ENCODE peak calls at places on chromosome 17, in five cellular contexts. H is A549, A is sigmoid colon, I is heart left ventricle, J is GM12892. C is an unnamed sample.

GRCh38 chr17:75404223-75404738 is 1.2 kb downstream of the GRB2 start:
- DNase-seq in H (peak), I (peak), A (peak), J (no peak), C (peak)

GRCh38 chr17:2087597-2088211 is 32.8 kb downstream of the HIC1 start:
- DNase-seq in A (peak), H (no peak), I (peak), J (no peak), C (no peak)

GRCh38 chr17:27600471-27600870 is 30.5 kb upstream of the LGALS9 start:
- DNase-seq in H (no peak), J (no peak), A (no peak), I (no peak), C (no peak)

GRCh38 chr17:6548034-6548433 is 8.3 kb downstream of the PITPNM3 start:
- DNase-seq in J (no peak), H (no peak), I (no peak), A (no peak), C (no peak)

GRCh38 chr17:74775409-74776043 is 619 bp downstream of the NAT9 start:
- DNase-seq in I (no peak), J (no peak), A (no peak), H (no peak), C (no peak)

GRCh38 chr17:70320642-70321345 is 151.5 kb downstream of the KCNJ2 start:
- DNase-seq in A (no peak), J (no peak), H (no peak), I (no peak), C (no peak)

GRCh38 chr17:8365143-8365542 is 11.4 kb downstream of the KRABD2 start:
- DNase-seq in J (no peak), A (no peak), I (no peak), H (no peak), C (peak)

GRCh38 chr17:74870512-74870911 is 2.3 kb downstream of the FDXR start:
- DNase-seq in J (no peak), H (no peak), A (no peak), I (no peak), C (no peak)

GRCh38 chr17:52604105-52604504 is 445.6 kb upstream of the CA10 start:
- DNase-seq in A (no peak), H (no peak), J (no peak), I (no peak), C (no peak)

GRCh38 chr17:82551779-82552457 is 32.4 kb downstream of the FOXK2 start:
- DNase-seq in I (peak), J (peak), A (peak), H (peak), C (peak)

GRCh38 chr17:50290074-50290702 is 15.9 kb downstream of the TMEM92 start:
- DNase-seq in A (peak), I (peak), H (peak), J (no peak), C (peak)

GRCh38 chr17:69175812-69176517 is 34.3 kb upstream of the ABCA6 start:
- DNase-seq in H (peak), A (no peak), J (no peak), I (no peak), C (no peak)

GRCh38 chr17:50871369-50871768 is 5.2 kb upstream of the TOB1 start:
- DNase-seq in A (no peak), J (no peak), I (no peak), H (no peak), C (no peak)

GRCh38 chr17:31819578-31819977 is 39.5 kb downstream of the COPRS start:
- DNase-seq in A (no peak), I (no peak), H (no peak), J (no peak), C (no peak)

GRCh38 chr17:10162034-10162433 is 36.4 kb downstream of the GAS7 start:
- DNase-seq in J (no peak), A (no peak), I (no peak), H (no peak), C (no peak)

GRCh38 chr17:82384730-82385429 is 13.3 kb downstream of the UTS2R start:
- DNase-seq in A (no peak), H (peak), I (peak), J (no peak), C (peak)

GRCh38 chr17:19421926-19422325 is 10.9 kb downstream of the RNF112 start:
- DNase-seq in H (no peak), A (no peak), J (no peak), I (no peak), C (no peak)

GRCh38 chr17:48429638-48430586 is at the start of gene SKAP1:
- DNase-seq in H (no peak), I (no peak), J (peak), A (no peak), C (no peak)

GRCh38 chr17:73286863-73287296 is 24.9 kb downstream of the CDC42EP4 start:
- DNase-seq in A (no peak), I (no peak), J (no peak), H (no peak), C (no peak)

GRCh38 chr17:36856921-36857381 is 80.3 kb upstream of the LHX1 start:
- DNase-seq in I (no peak), H (no peak), J (no peak), A (no peak), C (no peak)

GRCh38 chr17:49523706-49524472 is 28.8 kb downstream of the NGFR start:
- DNase-seq in I (no peak), A (no peak), J (peak), H (no peak), C (peak)

GRCh38 chr17:3688852-3689261 is 7.1 kb downstream of the P2RX5 start:
- DNase-seq in A (no peak), J (no peak), H (no peak), I (no peak), C (no peak)

GRCh38 chr17:77756846-77757610 is 201.5 kb upstream of the TNRC6C start:
- DNase-seq in J (no peak), H (no peak), I (no peak), A (peak), C (no peak)

GRCh38 chr17:62871291-62871690 is 63.2 kb upstream of the MARCHF10 start:
- DNase-seq in J (no peak), H (no peak), A (no peak), I (no peak), C (no peak)

GRCh38 chr17:33115351-33115750 is 123.7 kb downstream of the SPACA3 start:
- DNase-seq in A (no peak), J (no peak), I (no peak), H (no peak), C (no peak)

GRCh38 chr17:82267575-82268379 is 5.7 kb downstream of the CSNK1D start:
- DNase-seq in J (no peak), I (peak), H (peak), A (peak), C (peak)

GRCh38 chr17:62051053-62051452 is 14.0 kb downstream of the MED13 start:
- DNase-seq in I (no peak), J (no peak), H (no peak), A (no peak), C (no peak)

GRCh38 chr17:75308732-75309629 is 19.7 kb upstream of the SLC25A19 start:
- DNase-seq in J (no peak), H (no peak), A (no peak), I (no peak), C (no peak)

GRCh38 chr17:74298690-74299617 is 24.9 kb downstream of the DNAI2 start:
- DNase-seq in H (no peak), I (no peak), A (no peak), J (no peak), C (no peak)

DNA sequence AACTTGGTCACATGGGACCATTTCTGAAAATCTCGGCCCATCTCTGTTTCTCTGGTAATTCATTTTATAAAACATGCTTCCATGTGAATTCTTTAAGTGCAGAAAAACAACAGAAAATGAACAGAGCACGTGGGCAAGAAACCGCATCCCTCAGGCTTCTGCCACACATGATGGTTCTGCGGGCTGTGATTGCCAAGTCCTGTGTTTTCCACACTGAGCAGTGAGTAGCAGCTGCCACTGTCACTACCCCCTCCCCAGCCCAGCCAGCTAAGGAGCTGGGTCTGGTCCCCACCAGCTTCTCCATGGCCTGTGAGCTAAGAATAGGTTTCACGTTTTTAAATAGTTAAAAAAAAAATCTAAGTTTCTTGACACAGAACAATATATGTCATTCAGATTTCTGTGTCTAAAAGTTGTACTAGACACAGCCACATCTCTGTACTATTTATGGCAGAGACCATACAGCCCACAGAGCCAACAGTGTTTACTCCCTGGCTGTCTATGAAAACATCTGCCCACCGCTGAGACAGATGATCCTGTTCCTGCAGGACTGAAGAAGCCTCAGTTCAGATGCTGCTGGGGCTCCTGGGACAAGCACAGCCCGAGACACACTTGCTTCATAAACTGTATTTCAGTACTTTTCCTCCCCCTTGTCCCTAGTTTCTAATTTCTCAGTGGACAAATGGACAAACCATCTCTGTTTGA is 41.5 kb downstream of the USP22 start:
- DNase-seq in A (no peak), I (no peak), H (no peak), J (no peak), C (no peak)
- TF ChIP-seq POLR2A in A (no peak), I (no peak), H (no peak), J (no peak), C (no peak)

GRCh38 chr17:18182978-18183333 is 672 bp upstream of the ALKBH5 start:
- DNase-seq in J (peak), H (no peak), A (peak), I (peak), C (peak)

GRCh38 chr17:18182190-18182977 is 1.2 kb upstream of the ALKBH5 start:
- DNase-seq in A (no peak), H (no peak), I (peak), J (no peak), C (no peak)

GRCh38 chr17:18184143-18185007 is 747 bp downstream of the ALKBH5 start:
- DNase-seq in I (peak), J (no peak), A (peak), H (peak), C (no peak)

GRCh38 chr17:18185391-18185790 is 1.8 kb downstream of the ALKBH5 start:
- DNase-seq in A (no peak), H (no peak), J (no peak), I (no peak), C (no peak)

GRCh38 chr17:18183334-18184142 is at the start of gene ALKBH5:
- DNase-seq in A (peak), J (peak), I (peak), H (peak), C (peak)
- TF ChIP-seq POLR2A in A (peak), J (peak), I (no peak), H (peak), C (peak)

GRCh38 chr17:58344047-58344790 is 7.8 kb downstream of the SUPT4H1 start:
- DNase-seq in J (peak), H (no peak), A (no peak), I (no peak), C (no peak)

GRCh38 chr17:58343131-58343530 is 8.9 kb downstream of the SUPT4H1 start:
- DNase-seq in J (no peak), I (no peak), A (no peak), H (no peak), C (no peak)

GRCh38 chr17:58340623-58340876 is 11.5 kb downstream of the SUPT4H1 start:
- DNase-seq in I (no peak), H (no peak), A (no peak), J (no peak), C (no peak)

GRCh38 chr17:58339775-58340622 is 11.4 kb upstream of the TSPOAP1 start:
- DNase-seq in I (no peak), A (no peak), H (no peak), J (peak), C (no peak)

GRCh38 chr17:58341861-58342475 is 10.0 kb downstream of the SUPT4H1 start:
- DNase-seq in A (no peak), I (no peak), J (no peak), H (no peak), C (no peak)
- TF ChIP-seq POLR2A in A (no peak), I (no peak), J (no peak), H (no peak), C (no peak)

GRCh38 chr17:38748329-38749221 is at the start of gene PCGF2:
- DNase-seq in H (peak), J (no peak), A (peak), I (peak), C (peak)
- TF ChIP-seq POLR2A in H (peak), J (no peak), A (no peak), I (no peak), C (peak)

DNA sequence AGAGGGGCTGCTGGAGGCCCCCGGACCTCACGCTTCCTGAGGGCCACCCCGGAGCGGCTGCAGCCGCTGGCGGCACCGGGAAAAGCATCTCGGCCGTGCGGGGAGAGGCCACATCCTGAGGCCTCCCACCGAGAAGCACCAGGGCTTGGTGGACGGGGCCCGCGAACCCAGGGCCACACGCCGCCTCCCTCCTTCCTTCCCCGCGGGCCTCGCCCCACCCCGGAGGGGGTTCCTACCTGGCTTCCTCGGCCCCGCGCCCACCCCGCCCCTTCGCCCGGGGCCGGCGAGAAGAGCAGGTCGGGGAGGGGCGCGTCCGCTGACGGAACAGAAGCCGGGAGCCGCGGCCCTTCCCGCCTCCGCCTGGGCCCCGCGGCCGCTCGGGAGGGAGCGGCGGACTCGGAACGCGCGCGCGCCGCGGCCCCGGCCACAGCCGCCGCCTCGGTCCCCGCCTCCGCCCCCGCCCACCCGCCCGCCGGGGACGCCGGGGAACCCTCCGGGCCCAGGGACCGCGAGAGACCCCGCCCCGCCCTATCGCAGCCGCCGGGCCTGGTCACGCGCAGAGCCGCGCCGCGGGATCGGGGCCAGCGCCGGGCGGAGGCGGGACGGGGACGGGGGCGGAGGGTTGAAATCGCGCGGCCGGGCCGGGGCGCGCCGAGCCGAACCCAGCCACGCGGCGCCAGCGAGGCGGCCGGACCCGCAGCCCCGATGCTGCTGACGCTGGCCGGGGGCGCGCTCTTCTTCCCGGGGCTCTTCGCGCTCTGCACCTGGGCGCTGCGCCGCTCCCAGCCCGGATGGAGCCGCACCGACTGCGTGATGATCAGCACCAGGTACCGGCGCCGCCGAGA is at the start of gene TLCD3A:
- DNase-seq in I (peak), J (peak), A (peak), H (peak), C (peak)
- TF ChIP-seq POLR2A in I (no peak), J (no peak), A (no peak), H (peak), C (peak)

DNA sequence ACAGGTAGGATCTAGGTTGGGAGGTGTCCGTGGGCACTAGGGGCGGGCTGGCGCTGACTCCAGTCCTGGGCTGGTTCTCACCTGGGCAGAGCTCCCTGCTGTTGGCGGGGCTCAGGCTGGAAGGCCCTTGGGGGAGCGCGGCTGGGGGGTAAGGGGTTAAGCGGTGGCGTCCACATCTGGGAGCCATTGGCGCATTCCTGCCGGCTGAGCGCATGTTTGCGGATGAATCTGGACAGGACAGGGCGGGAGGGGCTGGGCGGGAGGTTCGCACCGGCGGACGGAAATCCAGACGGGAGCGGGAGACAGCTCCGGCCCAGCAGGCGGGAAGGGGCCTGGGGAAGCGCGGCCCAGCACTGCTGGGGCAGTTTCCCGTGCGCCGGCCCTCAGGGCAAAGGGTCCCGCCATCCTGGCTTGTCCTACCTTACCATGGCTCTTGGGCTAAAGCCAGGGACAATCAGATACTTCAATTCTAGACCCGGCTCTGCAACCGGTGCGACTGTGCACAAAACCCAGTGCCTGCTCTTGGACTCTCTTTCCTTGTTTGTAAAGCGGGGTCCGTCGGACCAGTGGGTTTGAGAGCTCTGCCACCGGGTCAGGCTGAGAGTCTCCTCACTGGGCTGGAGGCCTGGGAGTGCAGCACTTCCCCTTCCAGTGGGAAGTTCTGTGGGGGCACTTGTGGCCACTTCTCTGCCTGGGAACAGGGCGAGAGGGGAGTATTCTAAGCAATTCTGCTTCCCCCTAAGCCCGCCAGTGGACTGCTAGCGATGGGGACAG is 7.8 kb downstream of the RARA start:
- DNase-seq in I (peak), H (peak), A (peak), J (no peak), C (no peak)
- TF ChIP-seq POLR2A in I (no peak), H (peak), A (peak), J (no peak), C (peak)

GRCh38 chr17:42183741-42184711 is 1.2 kb downstream of the HCRT start:
- DNase-seq in H (peak), I (peak), J (peak), A (peak), C (no peak)
- TF ChIP-seq POLR2A in H (peak), I (no peak), J (peak), A (no peak), C (no peak)

DNA sequence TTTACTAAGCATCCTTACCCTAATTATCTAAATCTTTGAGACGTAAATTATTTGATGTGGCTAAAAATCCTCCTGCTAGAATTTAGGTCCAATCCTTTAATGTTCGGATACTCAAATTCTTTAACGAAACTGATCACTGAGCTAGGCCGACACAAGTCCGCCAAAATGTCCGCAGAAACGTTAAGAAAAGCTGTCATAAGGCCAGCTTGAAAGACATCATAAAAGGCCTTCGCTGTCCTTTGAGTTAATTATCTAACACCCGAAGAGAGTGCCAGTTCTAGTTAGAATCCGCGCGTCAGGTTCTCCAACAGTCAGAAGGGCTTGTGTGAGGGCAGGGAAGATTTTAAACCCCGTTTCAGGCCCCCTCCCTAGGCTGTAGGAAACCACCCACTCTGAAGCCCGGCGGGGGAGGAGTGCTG is 792 bp upstream of the CLTC start:
- DNase-seq in A (no peak), H (no peak), J (peak), I (no peak), C (no peak)
- TF ChIP-seq POLR2A in A (no peak), H (no peak), J (no peak), I (no peak), C (no peak)

C was measured in H54.